ENCODE peak calls at places on chromosomes 4 and X, in nine cellular contexts. U is cardiac muscle cell; T is mucosa of descending colon; A is SIG-M5; J is GM06990; P is NCI-H1105; M is ureter; I is stimulated activated CD8-positive, alpha-beta memory T cell treated with anti-CD3 and anti-CD28 coated beads, Interleukin-15, amount 100 ng/mL, for 1 hour; Z is epithelial cell of esophagus. S is an unnamed sample.

GRCh38 chrX:1397001-1397400 is 5.1 kb upstream of the SLC25A6 start:
- DNase-seq in J (no peak), P (no peak), A (no peak), U (no peak), Z (no peak), M (no peak), T (no peak), I (no peak), S (no peak)

GRCh38 chr4:58760737-58761136 is 1650.6 kb upstream of the IGFBP7 start:
- DNase-seq in M (no peak), A (no peak), Z (no peak), J (no peak), U (no peak), I (no peak), T (no peak), P (no peak), S (no peak)

GRCh38 chr4:174873931-174874330 is 44.2 kb upstream of the ADAM29 start:
- DNase-seq in T (no peak), P (no peak), M (no peak), I (no peak), A (no peak), J (no peak), U (no peak), Z (peak), S (no peak)

GRCh38 chr4:131370846-131371245 is 1778.2 kb upstream of the PCDH10 start:
- DNase-seq in U (no peak), P (peak), I (no peak), Z (peak), M (no peak), J (no peak), A (no peak), T (no peak), S (no peak)

GRCh38 chrX:43836435-43837184 is 45.6 kb downstream of the MAOB start:
- DNase-seq in Z (peak), A (no peak), P (peak), M (no peak), U (peak), T (peak), J (peak), I (no peak), S (no peak)

GRCh38 chrX:38803286-38803608 is 2.0 kb downstream of the MID1IP1 start:
- DNase-seq in Z (peak), U (no peak), M (no peak), A (no peak), J (no peak), I (no peak), P (no peak), T (no peak), S (no peak)

GRCh38 chr4:150515135-150515534 is 66.8 kb upstream of the MAB21L2 start:
- DNase-seq in J (no peak), P (no peak), T (no peak), U (no peak), I (no peak), A (no peak), Z (no peak), M (no peak), S (no peak)

GRCh38 chr4:23333556-23333945 is 556.3 kb downstream of the PPARGC1A start:
- DNase-seq in Z (peak), U (peak), T (no peak), J (no peak), I (no peak), A (no peak), P (no peak), M (no peak), S (no peak)

GRCh38 chr4:336893-337142 is 796 bp upstream of the ZNF141 start:
- DNase-seq in P (no peak), T (no peak), I (no peak), Z (no peak), J (no peak), M (peak), U (no peak), A (no peak), S (peak)

GRCh38 chrX:70117738-70118137 is 15.5 kb upstream of the IGBP1 start:
- DNase-seq in J (no peak), U (no peak), M (peak), A (no peak), I (no peak), Z (peak), P (no peak), T (no peak), S (no peak)

GRCh38 chr4:48653217-48654014 is 126.7 kb downstream of the FRYL start:
- DNase-seq in T (no peak), P (no peak), I (peak), Z (no peak), J (no peak), U (peak), A (no peak), M (peak), S (no peak)

GRCh38 chr4:4791299-4791798 is 68.1 kb upstream of the MSX1 start:
- DNase-seq in J (no peak), I (no peak), T (no peak), Z (no peak), P (no peak), A (no peak), U (no peak), M (no peak), S (no peak)

GRCh38 chr4:150244600-150244999 is 166.4 kb downstream of the DCLK2 start:
- DNase-seq in M (no peak), T (no peak), Z (no peak), P (no peak), U (peak), A (no peak), J (no peak), I (no peak), S (no peak)

GRCh38 chrX:74853255-74853654 is 72.0 kb downstream of the NEXMIF start:
- DNase-seq in A (no peak), Z (no peak), T (no peak), U (no peak), P (no peak), I (no peak), J (no peak), M (no peak), S (no peak)

GRCh38 chr4:140047017-140047640 is 106.9 kb downstream of the MAML3 start:
- DNase-seq in Z (peak), J (no peak), U (peak), I (no peak), M (peak), A (no peak), P (no peak), T (no peak), S (no peak)

GRCh38 chr4:147340111-147340510 is 140.8 kb upstream of the EDNRA start:
- DNase-seq in I (no peak), J (no peak), P (no peak), T (no peak), Z (peak), M (no peak), A (no peak), U (peak), S (no peak)

GRCh38 chr4:70768301-70768948 is 46.7 kb downstream of the RUFY3 start:
- DNase-seq in M (no peak), A (no peak), P (no peak), J (no peak), Z (no peak), I (no peak), U (no peak), T (no peak), S (no peak)

GRCh38 chr4:8176547-8177399 is 18.2 kb upstream of the ABLIM2 start:
- DNase-seq in I (no peak), U (peak), Z (peak), J (no peak), P (no peak), M (no peak), A (no peak), T (peak), S (peak)

GRCh38 chr4:2339458-2340271 is 77.8 kb upstream of the MXD4 start:
- DNase-seq in P (no peak), Z (no peak), M (peak), A (no peak), J (no peak), T (no peak), U (no peak), I (no peak), S (no peak)

GRCh38 chr4:8284391-8284790 is 14.8 kb downstream of the HTRA3 start:
- DNase-seq in T (no peak), A (no peak), M (no peak), Z (no peak), P (no peak), I (no peak), U (no peak), J (no peak), S (no peak)

GRCh38 chr4:38857354-38858096 is 908 bp upstream of the TLR6 start:
- DNase-seq in T (peak), A (peak), Z (peak), M (no peak), P (no peak), U (peak), J (peak), I (no peak), S (no peak)

GRCh38 chr4:133585323-133585722 is 436.2 kb downstream of the PCDH10 start:
- DNase-seq in A (no peak), J (no peak), U (no peak), T (no peak), P (no peak), M (no peak), Z (no peak), I (no peak), S (no peak)

GRCh38 chr4:93646225-93646930 is 182.2 kb upstream of the ATOH1 start:
- DNase-seq in U (no peak), M (no peak), Z (peak), T (peak), J (no peak), A (no peak), P (peak), I (no peak), S (no peak)

GRCh38 chrX:119503484-119503861 is 35.2 kb downstream of the SLC25A5 start:
- DNase-seq in A (no peak), Z (peak), U (peak), P (peak), J (no peak), I (no peak), T (peak), M (peak), S (peak)

GRCh38 chr4:149465941-149466340 is 349.7 kb downstream of the IQCM start:
- DNase-seq in P (no peak), J (no peak), Z (peak), T (no peak), A (no peak), I (no peak), M (no peak), U (peak), S (no peak)

GRCh38 chr4:56049428-56050212 is 100.9 kb downstream of the CEP135 start:
- DNase-seq in T (peak), J (peak), P (peak), U (peak), I (no peak), M (no peak), A (no peak), Z (peak), S (peak)

GRCh38 chr4:39335566-39335965 is 30.6 kb downstream of the RFC1 start:
- DNase-seq in U (no peak), M (no peak), A (no peak), J (no peak), I (no peak), Z (no peak), T (no peak), P (no peak), S (no peak)

GRCh38 chr4:182644326-182645050 is 272.7 kb downstream of the DCTD start:
- DNase-seq in J (no peak), A (no peak), T (no peak), M (no peak), Z (no peak), I (no peak), P (no peak), U (no peak), S (no peak)

GRCh38 chr4:119543187-119543586 is 85.4 kb downstream of the PDE5A start:
- DNase-seq in J (no peak), T (no peak), P (no peak), Z (no peak), U (no peak), I (no peak), A (no peak), M (no peak), S (no peak)

GRCh38 chrX:50967734-50968133 is 57.2 kb downstream of the BMP15 start:
- DNase-seq in P (no peak), M (no peak), Z (peak), J (no peak), I (no peak), U (no peak), T (no peak), A (no peak), S (no peak)

GRCh38 chr4:77349796-77350195 is 192.8 kb downstream of the CCNG2 start:
- DNase-seq in M (no peak), U (no peak), T (no peak), P (no peak), J (no peak), A (no peak), I (no peak), Z (peak), S (no peak)

GRCh38 chr4:125719987-125720386 is 405.2 kb downstream of the FAT4 start:
- DNase-seq in I (no peak), T (no peak), M (no peak), P (no peak), A (no peak), Z (peak), J (no peak), U (no peak), S (no peak)

GRCh38 chr4:100525689-100526088 is 7.9 kb upstream of the EMCN start:
- DNase-seq in A (no peak), P (no peak), M (no peak), T (no peak), Z (no peak), U (no peak), I (no peak), J (no peak), S (no peak)

GRCh38 chrX:7346021-7346420 is 198.1 kb upstream of the PUDP start:
- DNase-seq in I (no peak), A (no peak), Z (no peak), P (no peak), J (no peak), T (no peak), U (no peak), M (no peak), S (no peak)

GRCh38 chr4:32268949-32269348 is 1548.8 kb downstream of the PCDH7 start:
- DNase-seq in J (no peak), A (no peak), U (peak), Z (peak), M (no peak), P (no peak), I (no peak), T (no peak), S (no peak)

GRCh38 chr4:103204114-103204513 is 6.0 kb upstream of the CENPE start:
- DNase-seq in M (no peak), T (no peak), Z (peak), P (no peak), A (no peak), U (peak), J (no peak), I (no peak), S (no peak)

GRCh38 chr4:14827111-14827510 is 175.2 kb upstream of the CPEB2 start:
- DNase-seq in Z (no peak), P (no peak), I (no peak), U (peak), M (no peak), J (no peak), A (no peak), T (no peak), S (no peak)

GRCh38 chr4:133711817-133712216 is 489.8 kb downstream of the PABPC4L start:
- DNase-seq in Z (no peak), P (no peak), J (no peak), T (no peak), M (no peak), A (no peak), U (peak), I (no peak), S (no peak)

S was measured in right lobe of liver.